ENCODE peak calls at places on chromosomes 13 and 19, in ten cellular contexts. One of them, this sample, is unnamed.

GRCh38 chr13:49615844-49616687 is 12.2 kb upstream of the ARL11 start:
- DNase-seq in mucosa of descending colon: no peak
- DNase-seq in CD8-positive, alpha-beta memory T cell: no peak
- DNase-seq in stimulated activated CD8-positive, alpha-beta memory T cell treated with anti-CD3 and anti-CD28 coated beads, Interleukin-7, amount 100 ng/mL, for 1 hour: no peak
- DNase-seq in kidney glomerular epithelial cell: no peak
- DNase-seq in progenitor cell of endocrine pancreas: no peak
- DNase-seq in heart left ventricle: no peak
- DNase-seq in activated T-helper 1 cell treated with Interleukin-2 at 50 U/mL for 16 hours: no peak
- DNase-seq in lower lobe of right lung: no peak
- DNase-seq in activated CD8-positive, alpha-beta memory T cell treated with anti-CD3 and anti-CD28 coated beads, Interleukin-2, amount 50 U/mL, for 48 hours: no peak
- DNase-seq in this sample: no peak

GRCh38 chr13:35475960-35476943 is at the start of gene MAB21L1:
- DNase-seq in mucosa of descending colon: no peak
- DNase-seq in CD8-positive, alpha-beta memory T cell: no peak
- DNase-seq in stimulated activated CD8-positive, alpha-beta memory T cell treated with anti-CD3 and anti-CD28 coated beads, Interleukin-7, amount 100 ng/mL, for 1 hour: no peak
- DNase-seq in kidney glomerular epithelial cell: no peak
- DNase-seq in progenitor cell of endocrine pancreas: no peak
- DNase-seq in heart left ventricle: no peak
- DNase-seq in activated T-helper 1 cell treated with Interleukin-2 at 50 U/mL for 16 hours: no peak
- DNase-seq in lower lobe of right lung: no peak
- DNase-seq in activated CD8-positive, alpha-beta memory T cell treated with anti-CD3 and anti-CD28 coated beads, Interleukin-2, amount 50 U/mL, for 48 hours: peak
- DNase-seq in this sample: peak

GRCh38 chr19:2805991-2806649 is 13.5 kb upstream of the ZNF554 start:
- DNase-seq in mucosa of descending colon: no peak
- DNase-seq in CD8-positive, alpha-beta memory T cell: no peak
- DNase-seq in stimulated activated CD8-positive, alpha-beta memory T cell treated with anti-CD3 and anti-CD28 coated beads, Interleukin-7, amount 100 ng/mL, for 1 hour: no peak
- DNase-seq in kidney glomerular epithelial cell: no peak
- DNase-seq in progenitor cell of endocrine pancreas: no peak
- DNase-seq in heart left ventricle: no peak
- DNase-seq in activated T-helper 1 cell treated with Interleukin-2 at 50 U/mL for 16 hours: no peak
- DNase-seq in lower lobe of right lung: no peak
- DNase-seq in activated CD8-positive, alpha-beta memory T cell treated with anti-CD3 and anti-CD28 coated beads, Interleukin-2, amount 50 U/mL, for 48 hours: no peak
- DNase-seq in this sample: no peak

GRCh38 chr13:110486061-110486780 is 75.3 kb downstream of the RAB20 start:
- DNase-seq in mucosa of descending colon: no peak
- DNase-seq in CD8-positive, alpha-beta memory T cell: no peak
- DNase-seq in stimulated activated CD8-positive, alpha-beta memory T cell treated with anti-CD3 and anti-CD28 coated beads, Interleukin-7, amount 100 ng/mL, for 1 hour: no peak
- DNase-seq in kidney glomerular epithelial cell: no peak
- DNase-seq in progenitor cell of endocrine pancreas: no peak
- DNase-seq in heart left ventricle: no peak
- DNase-seq in activated T-helper 1 cell treated with Interleukin-2 at 50 U/mL for 16 hours: no peak
- DNase-seq in lower lobe of right lung: no peak
- DNase-seq in activated CD8-positive, alpha-beta memory T cell treated with anti-CD3 and anti-CD28 coated beads, Interleukin-2, amount 50 U/mL, for 48 hours: no peak
- DNase-seq in this sample: no peak

GRCh38 chr13:44815507-44816074 is 173.7 kb downstream of the NUFIP1 start:
- DNase-seq in mucosa of descending colon: no peak
- DNase-seq in CD8-positive, alpha-beta memory T cell: no peak
- DNase-seq in stimulated activated CD8-positive, alpha-beta memory T cell treated with anti-CD3 and anti-CD28 coated beads, Interleukin-7, amount 100 ng/mL, for 1 hour: no peak
- DNase-seq in kidney glomerular epithelial cell: peak
- DNase-seq in progenitor cell of endocrine pancreas: no peak
- DNase-seq in heart left ventricle: no peak
- DNase-seq in activated T-helper 1 cell treated with Interleukin-2 at 50 U/mL for 16 hours: no peak
- DNase-seq in lower lobe of right lung: peak
- DNase-seq in activated CD8-positive, alpha-beta memory T cell treated with anti-CD3 and anti-CD28 coated beads, Interleukin-2, amount 50 U/mL, for 48 hours: peak
- DNase-seq in this sample: no peak

GRCh38 chr19:35742121-35742724 is at the start of gene IGFLR1:
- DNase-seq in mucosa of descending colon: no peak
- DNase-seq in CD8-positive, alpha-beta memory T cell: peak
- DNase-seq in stimulated activated CD8-positive, alpha-beta memory T cell treated with anti-CD3 and anti-CD28 coated beads, Interleukin-7, amount 100 ng/mL, for 1 hour: no peak
- DNase-seq in kidney glomerular epithelial cell: no peak
- DNase-seq in progenitor cell of endocrine pancreas: no peak
- DNase-seq in heart left ventricle: no peak
- DNase-seq in activated T-helper 1 cell treated with Interleukin-2 at 50 U/mL for 16 hours: peak
- DNase-seq in lower lobe of right lung: no peak
- DNase-seq in activated CD8-positive, alpha-beta memory T cell treated with anti-CD3 and anti-CD28 coated beads, Interleukin-2, amount 50 U/mL, for 48 hours: peak
- DNase-seq in this sample: no peak

GRCh38 chr19:35249848-35250711 is 1.3 kb downstream of the LSR start:
- DNase-seq in mucosa of descending colon: no peak
- DNase-seq in CD8-positive, alpha-beta memory T cell: no peak
- DNase-seq in stimulated activated CD8-positive, alpha-beta memory T cell treated with anti-CD3 and anti-CD28 coated beads, Interleukin-7, amount 100 ng/mL, for 1 hour: no peak
- DNase-seq in kidney glomerular epithelial cell: no peak
- DNase-seq in progenitor cell of endocrine pancreas: no peak
- DNase-seq in heart left ventricle: no peak
- DNase-seq in activated T-helper 1 cell treated with Interleukin-2 at 50 U/mL for 16 hours: no peak
- DNase-seq in lower lobe of right lung: no peak
- DNase-seq in activated CD8-positive, alpha-beta memory T cell treated with anti-CD3 and anti-CD28 coated beads, Interleukin-2, amount 50 U/mL, for 48 hours: peak
- DNase-seq in this sample: no peak

GRCh38 chr19:19568802-19569756 is 31.0 kb downstream of the CILP2 start:
- DNase-seq in mucosa of descending colon: no peak
- DNase-seq in CD8-positive, alpha-beta memory T cell: no peak
- DNase-seq in stimulated activated CD8-positive, alpha-beta memory T cell treated with anti-CD3 and anti-CD28 coated beads, Interleukin-7, amount 100 ng/mL, for 1 hour: no peak
- DNase-seq in kidney glomerular epithelial cell: no peak
- DNase-seq in progenitor cell of endocrine pancreas: no peak
- DNase-seq in heart left ventricle: no peak
- DNase-seq in activated T-helper 1 cell treated with Interleukin-2 at 50 U/mL for 16 hours: no peak
- DNase-seq in lower lobe of right lung: no peak
- DNase-seq in activated CD8-positive, alpha-beta memory T cell treated with anti-CD3 and anti-CD28 coated beads, Interleukin-2, amount 50 U/mL, for 48 hours: no peak
- DNase-seq in this sample: no peak

GRCh38 chr13:23411220-23411619 is 22.3 kb downstream of the SACS start:
- DNase-seq in mucosa of descending colon: no peak
- DNase-seq in CD8-positive, alpha-beta memory T cell: no peak
- DNase-seq in stimulated activated CD8-positive, alpha-beta memory T cell treated with anti-CD3 and anti-CD28 coated beads, Interleukin-7, amount 100 ng/mL, for 1 hour: no peak
- DNase-seq in kidney glomerular epithelial cell: no peak
- DNase-seq in progenitor cell of endocrine pancreas: no peak
- DNase-seq in heart left ventricle: no peak
- DNase-seq in activated T-helper 1 cell treated with Interleukin-2 at 50 U/mL for 16 hours: no peak
- DNase-seq in lower lobe of right lung: no peak
- DNase-seq in activated CD8-positive, alpha-beta memory T cell treated with anti-CD3 and anti-CD28 coated beads, Interleukin-2, amount 50 U/mL, for 48 hours: no peak
- DNase-seq in this sample: no peak

GRCh38 chr13:100646030-100646673 is 28.4 kb downstream of the TMTC4 start:
- DNase-seq in mucosa of descending colon: no peak
- DNase-seq in CD8-positive, alpha-beta memory T cell: no peak
- DNase-seq in stimulated activated CD8-positive, alpha-beta memory T cell treated with anti-CD3 and anti-CD28 coated beads, Interleukin-7, amount 100 ng/mL, for 1 hour: no peak
- DNase-seq in kidney glomerular epithelial cell: peak
- DNase-seq in progenitor cell of endocrine pancreas: peak
- DNase-seq in heart left ventricle: no peak
- DNase-seq in activated T-helper 1 cell treated with Interleukin-2 at 50 U/mL for 16 hours: no peak
- DNase-seq in lower lobe of right lung: no peak
- DNase-seq in activated CD8-positive, alpha-beta memory T cell treated with anti-CD3 and anti-CD28 coated beads, Interleukin-2, amount 50 U/mL, for 48 hours: no peak
- DNase-seq in this sample: peak

GRCh38 chr19:10230904-10231623 is at the start of gene S1PR2:
- DNase-seq in mucosa of descending colon: peak
- DNase-seq in CD8-positive, alpha-beta memory T cell: peak
- DNase-seq in stimulated activated CD8-positive, alpha-beta memory T cell treated with anti-CD3 and anti-CD28 coated beads, Interleukin-7, amount 100 ng/mL, for 1 hour: peak
- DNase-seq in kidney glomerular epithelial cell: peak
- DNase-seq in progenitor cell of endocrine pancreas: peak
- DNase-seq in heart left ventricle: peak
- DNase-seq in activated T-helper 1 cell treated with Interleukin-2 at 50 U/mL for 16 hours: peak
- DNase-seq in lower lobe of right lung: peak
- DNase-seq in activated CD8-positive, alpha-beta memory T cell treated with anti-CD3 and anti-CD28 coated beads, Interleukin-2, amount 50 U/mL, for 48 hours: peak
- DNase-seq in this sample: peak

GRCh38 chr19:19820774-19821315 is 705 bp downstream of the ZNF506 start:
- DNase-seq in mucosa of descending colon: no peak
- DNase-seq in CD8-positive, alpha-beta memory T cell: no peak
- DNase-seq in stimulated activated CD8-positive, alpha-beta memory T cell treated with anti-CD3 and anti-CD28 coated beads, Interleukin-7, amount 100 ng/mL, for 1 hour: no peak
- DNase-seq in kidney glomerular epithelial cell: no peak
- DNase-seq in progenitor cell of endocrine pancreas: no peak
- DNase-seq in heart left ventricle: no peak
- DNase-seq in activated T-helper 1 cell treated with Interleukin-2 at 50 U/mL for 16 hours: no peak
- DNase-seq in lower lobe of right lung: no peak
- DNase-seq in activated CD8-positive, alpha-beta memory T cell treated with anti-CD3 and anti-CD28 coated beads, Interleukin-2, amount 50 U/mL, for 48 hours: no peak
- DNase-seq in this sample: peak

GRCh38 chr19:40365010-40365409 is 16.5 kb downstream of the PLD3 start:
- DNase-seq in mucosa of descending colon: no peak
- DNase-seq in CD8-positive, alpha-beta memory T cell: no peak
- DNase-seq in stimulated activated CD8-positive, alpha-beta memory T cell treated with anti-CD3 and anti-CD28 coated beads, Interleukin-7, amount 100 ng/mL, for 1 hour: no peak
- DNase-seq in kidney glomerular epithelial cell: no peak
- DNase-seq in progenitor cell of endocrine pancreas: no peak
- DNase-seq in heart left ventricle: no peak
- DNase-seq in activated T-helper 1 cell treated with Interleukin-2 at 50 U/mL for 16 hours: no peak
- DNase-seq in lower lobe of right lung: no peak
- DNase-seq in activated CD8-positive, alpha-beta memory T cell treated with anti-CD3 and anti-CD28 coated beads, Interleukin-2, amount 50 U/mL, for 48 hours: no peak
- DNase-seq in this sample: no peak

GRCh38 chr19:3586124-3586626 is 897 bp downstream of the GIPC3 start:
- DNase-seq in mucosa of descending colon: no peak
- DNase-seq in CD8-positive, alpha-beta memory T cell: no peak
- DNase-seq in stimulated activated CD8-positive, alpha-beta memory T cell treated with anti-CD3 and anti-CD28 coated beads, Interleukin-7, amount 100 ng/mL, for 1 hour: peak
- DNase-seq in kidney glomerular epithelial cell: no peak
- DNase-seq in progenitor cell of endocrine pancreas: no peak
- DNase-seq in heart left ventricle: no peak
- DNase-seq in activated T-helper 1 cell treated with Interleukin-2 at 50 U/mL for 16 hours: no peak
- DNase-seq in lower lobe of right lung: no peak
- DNase-seq in activated CD8-positive, alpha-beta memory T cell treated with anti-CD3 and anti-CD28 coated beads, Interleukin-2, amount 50 U/mL, for 48 hours: peak
- DNase-seq in this sample: no peak

GRCh38 chr19:15223649-15224371 is 8.4 kb downstream of the EPHX3 start:
- DNase-seq in mucosa of descending colon: no peak
- DNase-seq in CD8-positive, alpha-beta memory T cell: no peak
- DNase-seq in stimulated activated CD8-positive, alpha-beta memory T cell treated with anti-CD3 and anti-CD28 coated beads, Interleukin-7, amount 100 ng/mL, for 1 hour: no peak
- DNase-seq in kidney glomerular epithelial cell: no peak
- DNase-seq in progenitor cell of endocrine pancreas: no peak
- DNase-seq in heart left ventricle: peak
- DNase-seq in activated T-helper 1 cell treated with Interleukin-2 at 50 U/mL for 16 hours: no peak
- DNase-seq in lower lobe of right lung: no peak
- DNase-seq in activated CD8-positive, alpha-beta memory T cell treated with anti-CD3 and anti-CD28 coated beads, Interleukin-2, amount 50 U/mL, for 48 hours: no peak
- DNase-seq in this sample: no peak

GRCh38 chr13:80341771-80342271 is 895 bp upstream of the SPRY2 start:
- DNase-seq in mucosa of descending colon: peak
- DNase-seq in CD8-positive, alpha-beta memory T cell: peak
- DNase-seq in stimulated activated CD8-positive, alpha-beta memory T cell treated with anti-CD3 and anti-CD28 coated beads, Interleukin-7, amount 100 ng/mL, for 1 hour: no peak
- DNase-seq in kidney glomerular epithelial cell: peak
- DNase-seq in progenitor cell of endocrine pancreas: peak
- DNase-seq in heart left ventricle: peak
- DNase-seq in activated T-helper 1 cell treated with Interleukin-2 at 50 U/mL for 16 hours: no peak
- DNase-seq in lower lobe of right lung: peak
- DNase-seq in activated CD8-positive, alpha-beta memory T cell treated with anti-CD3 and anti-CD28 coated beads, Interleukin-2, amount 50 U/mL, for 48 hours: no peak
- DNase-seq in this sample: peak

GRCh38 chr19:29603308-29603707 is 2.8 kb upstream of the POP4 start:
- DNase-seq in mucosa of descending colon: no peak
- DNase-seq in CD8-positive, alpha-beta memory T cell: no peak
- DNase-seq in stimulated activated CD8-positive, alpha-beta memory T cell treated with anti-CD3 and anti-CD28 coated beads, Interleukin-7, amount 100 ng/mL, for 1 hour: no peak
- DNase-seq in kidney glomerular epithelial cell: no peak
- DNase-seq in progenitor cell of endocrine pancreas: no peak
- DNase-seq in heart left ventricle: no peak
- DNase-seq in activated T-helper 1 cell treated with Interleukin-2 at 50 U/mL for 16 hours: no peak
- DNase-seq in lower lobe of right lung: no peak
- DNase-seq in activated CD8-positive, alpha-beta memory T cell treated with anti-CD3 and anti-CD28 coated beads, Interleukin-2, amount 50 U/mL, for 48 hours: no peak
- DNase-seq in this sample: no peak

GRCh38 chr13:79401259-79402071 is 4.6 kb downstream of the RBM26 start:
- DNase-seq in mucosa of descending colon: no peak
- DNase-seq in CD8-positive, alpha-beta memory T cell: peak
- DNase-seq in stimulated activated CD8-positive, alpha-beta memory T cell treated with anti-CD3 and anti-CD28 coated beads, Interleukin-7, amount 100 ng/mL, for 1 hour: no peak
- DNase-seq in kidney glomerular epithelial cell: no peak
- DNase-seq in progenitor cell of endocrine pancreas: no peak
- DNase-seq in heart left ventricle: no peak
- DNase-seq in activated T-helper 1 cell treated with Interleukin-2 at 50 U/mL for 16 hours: no peak
- DNase-seq in lower lobe of right lung: no peak
- DNase-seq in activated CD8-positive, alpha-beta memory T cell treated with anti-CD3 and anti-CD28 coated beads, Interleukin-2, amount 50 U/mL, for 48 hours: no peak
- DNase-seq in this sample: no peak

GRCh38 chr19:30669329-30670010 is 297.3 kb downstream of the ZNF536 start:
- DNase-seq in mucosa of descending colon: peak
- DNase-seq in CD8-positive, alpha-beta memory T cell: peak
- DNase-seq in stimulated activated CD8-positive, alpha-beta memory T cell treated with anti-CD3 and anti-CD28 coated beads, Interleukin-7, amount 100 ng/mL, for 1 hour: peak
- DNase-seq in kidney glomerular epithelial cell: no peak
- DNase-seq in progenitor cell of endocrine pancreas: peak
- DNase-seq in heart left ventricle: peak
- DNase-seq in activated T-helper 1 cell treated with Interleukin-2 at 50 U/mL for 16 hours: no peak
- DNase-seq in lower lobe of right lung: peak
- DNase-seq in activated CD8-positive, alpha-beta memory T cell treated with anti-CD3 and anti-CD28 coated beads, Interleukin-2, amount 50 U/mL, for 48 hours: peak
- DNase-seq in this sample: peak

GRCh38 chr19:4717966-4718701 is 5.5 kb downstream of the DPP9 start:
- DNase-seq in mucosa of descending colon: no peak
- DNase-seq in CD8-positive, alpha-beta memory T cell: no peak
- DNase-seq in stimulated activated CD8-positive, alpha-beta memory T cell treated with anti-CD3 and anti-CD28 coated beads, Interleukin-7, amount 100 ng/mL, for 1 hour: no peak
- DNase-seq in kidney glomerular epithelial cell: no peak
- DNase-seq in progenitor cell of endocrine pancreas: no peak
- DNase-seq in heart left ventricle: no peak
- DNase-seq in activated T-helper 1 cell treated with Interleukin-2 at 50 U/mL for 16 hours: no peak
- DNase-seq in lower lobe of right lung: no peak
- DNase-seq in activated CD8-positive, alpha-beta memory T cell treated with anti-CD3 and anti-CD28 coated beads, Interleukin-2, amount 50 U/mL, for 48 hours: no peak
- DNase-seq in this sample: no peak

GRCh38 chr13:80134360-80134759 is 206.6 kb downstream of the SPRY2 start:
- DNase-seq in mucosa of descending colon: no peak
- DNase-seq in CD8-positive, alpha-beta memory T cell: no peak
- DNase-seq in stimulated activated CD8-positive, alpha-beta memory T cell treated with anti-CD3 and anti-CD28 coated beads, Interleukin-7, amount 100 ng/mL, for 1 hour: no peak
- DNase-seq in kidney glomerular epithelial cell: no peak
- DNase-seq in progenitor cell of endocrine pancreas: no peak
- DNase-seq in heart left ventricle: no peak
- DNase-seq in activated T-helper 1 cell treated with Interleukin-2 at 50 U/mL for 16 hours: no peak
- DNase-seq in lower lobe of right lung: no peak
- DNase-seq in activated CD8-positive, alpha-beta memory T cell treated with anti-CD3 and anti-CD28 coated beads, Interleukin-2, amount 50 U/mL, for 48 hours: no peak
- DNase-seq in this sample: no peak

GRCh38 chr13:114000151-114001040 is 26.5 kb upstream of the C13orf46 start:
- DNase-seq in mucosa of descending colon: peak
- DNase-seq in CD8-positive, alpha-beta memory T cell: no peak
- DNase-seq in stimulated activated CD8-positive, alpha-beta memory T cell treated with anti-CD3 and anti-CD28 coated beads, Interleukin-7, amount 100 ng/mL, for 1 hour: no peak
- DNase-seq in kidney glomerular epithelial cell: no peak
- DNase-seq in progenitor cell of endocrine pancreas: no peak
- DNase-seq in heart left ventricle: no peak
- DNase-seq in activated T-helper 1 cell treated with Interleukin-2 at 50 U/mL for 16 hours: no peak
- DNase-seq in lower lobe of right lung: peak
- DNase-seq in activated CD8-positive, alpha-beta memory T cell treated with anti-CD3 and anti-CD28 coated beads, Interleukin-2, amount 50 U/mL, for 48 hours: no peak
- DNase-seq in this sample: peak

GRCh38 chr13:87259479-87260083 is 411.6 kb upstream of the SLITRK5 start:
- DNase-seq in mucosa of descending colon: no peak
- DNase-seq in CD8-positive, alpha-beta memory T cell: no peak
- DNase-seq in stimulated activated CD8-positive, alpha-beta memory T cell treated with anti-CD3 and anti-CD28 coated beads, Interleukin-7, amount 100 ng/mL, for 1 hour: no peak
- DNase-seq in kidney glomerular epithelial cell: no peak
- DNase-seq in progenitor cell of endocrine pancreas: no peak
- DNase-seq in heart left ventricle: no peak
- DNase-seq in activated T-helper 1 cell treated with Interleukin-2 at 50 U/mL for 16 hours: no peak
- DNase-seq in lower lobe of right lung: no peak
- DNase-seq in activated CD8-positive, alpha-beta memory T cell treated with anti-CD3 and anti-CD28 coated beads, Interleukin-2, amount 50 U/mL, for 48 hours: no peak
- DNase-seq in this sample: peak

GRCh38 chr13:24683833-24684599 is 3.8 kb downstream of the ATP12A start:
- DNase-seq in mucosa of descending colon: peak
- DNase-seq in CD8-positive, alpha-beta memory T cell: peak
- DNase-seq in stimulated activated CD8-positive, alpha-beta memory T cell treated with anti-CD3 and anti-CD28 coated beads, Interleukin-7, amount 100 ng/mL, for 1 hour: peak
- DNase-seq in kidney glomerular epithelial cell: peak
- DNase-seq in progenitor cell of endocrine pancreas: peak
- DNase-seq in heart left ventricle: peak
- DNase-seq in activated T-helper 1 cell treated with Interleukin-2 at 50 U/mL for 16 hours: peak
- DNase-seq in lower lobe of right lung: peak
- DNase-seq in activated CD8-positive, alpha-beta memory T cell treated with anti-CD3 and anti-CD28 coated beads, Interleukin-2, amount 50 U/mL, for 48 hours: peak
- DNase-seq in this sample: peak

GRCh38 chr13:113864303-113864890 is 521 bp upstream of the GAS6 start:
- DNase-seq in mucosa of descending colon: no peak
- DNase-seq in CD8-positive, alpha-beta memory T cell: no peak
- DNase-seq in stimulated activated CD8-positive, alpha-beta memory T cell treated with anti-CD3 and anti-CD28 coated beads, Interleukin-7, amount 100 ng/mL, for 1 hour: no peak
- DNase-seq in kidney glomerular epithelial cell: no peak
- DNase-seq in progenitor cell of endocrine pancreas: no peak
- DNase-seq in heart left ventricle: no peak
- DNase-seq in activated T-helper 1 cell treated with Interleukin-2 at 50 U/mL for 16 hours: no peak
- DNase-seq in lower lobe of right lung: no peak
- DNase-seq in activated CD8-positive, alpha-beta memory T cell treated with anti-CD3 and anti-CD28 coated beads, Interleukin-2, amount 50 U/mL, for 48 hours: peak
- DNase-seq in this sample: no peak

GRCh38 chr13:103282571-103283450 is 216.6 kb upstream of the SLC10A2 start:
- DNase-seq in mucosa of descending colon: no peak
- DNase-seq in CD8-positive, alpha-beta memory T cell: no peak
- DNase-seq in stimulated activated CD8-positive, alpha-beta memory T cell treated with anti-CD3 and anti-CD28 coated beads, Interleukin-7, amount 100 ng/mL, for 1 hour: no peak
- DNase-seq in kidney glomerular epithelial cell: peak
- DNase-seq in progenitor cell of endocrine pancreas: no peak
- DNase-seq in heart left ventricle: no peak
- DNase-seq in activated T-helper 1 cell treated with Interleukin-2 at 50 U/mL for 16 hours: no peak
- DNase-seq in lower lobe of right lung: no peak
- DNase-seq in activated CD8-positive, alpha-beta memory T cell treated with anti-CD3 and anti-CD28 coated beads, Interleukin-2, amount 50 U/mL, for 48 hours: no peak
- DNase-seq in this sample: no peak

GRCh38 chr13:32426191-32426980 is 1.5 kb downstream of the N4BP2L1 start:
- DNase-seq in mucosa of descending colon: peak
- DNase-seq in CD8-positive, alpha-beta memory T cell: peak
- DNase-seq in stimulated activated CD8-positive, alpha-beta memory T cell treated with anti-CD3 and anti-CD28 coated beads, Interleukin-7, amount 100 ng/mL, for 1 hour: peak
- DNase-seq in kidney glomerular epithelial cell: peak
- DNase-seq in progenitor cell of endocrine pancreas: no peak
- DNase-seq in heart left ventricle: no peak
- DNase-seq in activated T-helper 1 cell treated with Interleukin-2 at 50 U/mL for 16 hours: peak
- DNase-seq in lower lobe of right lung: no peak
- DNase-seq in activated CD8-positive, alpha-beta memory T cell treated with anti-CD3 and anti-CD28 coated beads, Interleukin-2, amount 50 U/mL, for 48 hours: peak
- DNase-seq in this sample: no peak

GRCh38 chr19:54345938-54346386 is 7.0 kb upstream of the LILRA4 start:
- DNase-seq in mucosa of descending colon: no peak
- DNase-seq in CD8-positive, alpha-beta memory T cell: no peak
- DNase-seq in stimulated activated CD8-positive, alpha-beta memory T cell treated with anti-CD3 and anti-CD28 coated beads, Interleukin-7, amount 100 ng/mL, for 1 hour: no peak
- DNase-seq in kidney glomerular epithelial cell: no peak
- DNase-seq in progenitor cell of endocrine pancreas: no peak
- DNase-seq in heart left ventricle: no peak
- DNase-seq in activated T-helper 1 cell treated with Interleukin-2 at 50 U/mL for 16 hours: no peak
- DNase-seq in lower lobe of right lung: no peak
- DNase-seq in activated CD8-positive, alpha-beta memory T cell treated with anti-CD3 and anti-CD28 coated beads, Interleukin-2, amount 50 U/mL, for 48 hours: no peak
- DNase-seq in this sample: no peak